ENCODE peak calls at places on chromosomes 4 and X, in five cellular contexts. M is mesenchymal stem cell, T is upper lobe of right lung, B is cardiac muscle cell, Q is A549. G is an unnamed sample.

GRCh38 chrX:153793291-153793690 is 884 bp downstream of the IDH3G start:
- DNase-seq in B (peak; percentile 5), Q (no peak), M (peak; percentile 25), T (no peak), G (peak; percentile 26)

GRCh38 chr4:105544517-105544916 is 7.9 kb upstream of the ARHGEF38 start:
- DNase-seq in M (no peak), T (no peak), Q (no peak), B (no peak), G (no peak)

GRCh38 chr4:7861440-7861881 is 78.2 kb downstream of the AFAP1 start:
- DNase-seq in Q (peak; percentile 77), T (no peak), M (peak; percentile 65), B (peak; percentile 96), G (no peak)

GRCh38 chr4:185921583-185922555 is 109.9 kb upstream of the SORBS2 start:
- DNase-seq in M (peak; percentile 40), T (no peak), Q (no peak), B (peak; percentile 37), G (no peak)

GRCh38 chr4:6177587-6178197 is 22.7 kb downstream of the JAKMIP1 start:
- DNase-seq in Q (peak; percentile 29), T (no peak), B (no peak), M (no peak), G (peak; percentile 30)

GRCh38 chr4:88675543-88675942 is 22.1 kb downstream of the NAP1L5 start:
- DNase-seq in M (no peak), Q (no peak), B (no peak), T (no peak), G (no peak)

GRCh38 chr4:153326513-153326912 is 18.0 kb upstream of the MND1 start:
- DNase-seq in B (peak; percentile 40), Q (no peak), T (no peak), M (no peak), G (no peak)

GRCh38 chrX:105698386-105698785 is 124.0 kb upstream of the NRK start:
- DNase-seq in T (no peak), B (no peak), Q (no peak), M (no peak), G (peak; percentile 6)

GRCh38 chr4:124839786-124840390 is 127.4 kb upstream of the ANKRD50 start:
- DNase-seq in T (no peak), B (peak; percentile 7), Q (peak; percentile 4), M (no peak), G (no peak)

GRCh38 chrX:69277961-69278795 is 112.9 kb upstream of the PJA1 start:
- DNase-seq in Q (no peak), B (no peak), M (no peak), T (no peak), G (peak; percentile 49)

GRCh38 chr4:139665690-139666529 is at the start of gene MGST2:
- DNase-seq in M (peak; percentile 93), T (peak; percentile 86), Q (peak; percentile 66), B (peak; percentile 87), G (peak; percentile 74)

GRCh38 chr4:113957961-113958360 is 21.5 kb downstream of the ARSJ start:
- DNase-seq in B (no peak), Q (no peak), M (peak; percentile 61), T (no peak), G (peak; percentile 71)

GRCh38 chrX:109939498-109939897 is 63.4 kb upstream of the TMEM164 start:
- DNase-seq in T (peak; percentile 63), M (no peak), Q (no peak), B (no peak), G (no peak)

GRCh38 chrX:39491548-39492297 is 606.0 kb downstream of the BCOR start:
- DNase-seq in B (no peak), T (no peak), M (no peak), Q (no peak), G (no peak)

GRCh38 chrX:108349210-108349609 is 89.0 kb downstream of the COL4A6 start:
- DNase-seq in M (no peak), T (no peak), B (no peak), Q (no peak), G (no peak)

GRCh38 chr4:147340547-147341225 is 140.2 kb upstream of the EDNRA start:
- DNase-seq in Q (no peak), B (no peak), M (peak; percentile 62), T (no peak), G (peak; percentile 62)

GRCh38 chr4:173288296-173288695 is 45.9 kb downstream of the HMGB2 start:
- DNase-seq in T (no peak), M (peak; percentile 58), Q (peak; percentile 65), B (peak; percentile 84), G (peak; percentile 62)

GRCh38 chr4:47849466-47849865 is 11.6 kb upstream of the CORIN start:
- DNase-seq in B (no peak), T (no peak), Q (no peak), M (no peak), G (no peak)

GRCh38 chr4:2696423-2696822 is 59.7 kb downstream of the TNIP2 start:
- DNase-seq in T (no peak), M (no peak), B (no peak), Q (no peak), G (no peak)

GRCh38 chrX:153906126-153906917 is 1.8 kb downstream of the AVPR2 start:
- DNase-seq in Q (no peak), M (no peak), B (no peak), T (no peak), G (no peak)

GRCh38 chr4:54091637-54092404 is 8.1 kb upstream of the GSX2 start:
- DNase-seq in B (peak; percentile 77), M (peak; percentile 85), T (peak; percentile 91), Q (peak; percentile 68), G (peak; percentile 70)

GRCh38 chr4:151486166-151486565 is 77.2 kb downstream of the FHIP1A start:
- DNase-seq in M (peak; percentile 20), B (peak; percentile 3), T (no peak), Q (no peak), G (no peak)
- H3K4me3 ChIP-seq in M (no peak overlapping the region), B (no peak overlapping the region), T (no peak overlapping the region), Q (no peak overlapping the region), G (no peak overlapping the region)

DNA sequence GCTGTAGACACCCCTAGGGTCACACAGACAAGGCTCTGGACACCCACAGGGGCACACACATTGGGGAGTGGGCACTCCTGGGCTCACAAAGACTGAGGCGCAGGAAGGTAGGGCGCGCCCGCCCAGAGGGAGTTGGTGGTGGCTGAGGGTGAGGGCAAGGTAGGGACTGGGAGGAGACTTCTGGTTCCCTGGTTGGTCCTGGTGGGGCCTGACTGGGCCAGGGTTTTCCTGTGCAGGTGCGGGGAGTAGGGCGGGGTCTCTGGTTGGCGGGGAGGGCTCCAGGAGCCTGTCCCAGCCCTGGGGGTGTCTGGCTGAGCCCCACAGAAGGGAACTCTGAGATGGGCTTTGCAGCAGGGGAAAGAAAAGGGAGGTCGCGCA is 6.7 kb upstream of the WAS start:
- DNase-seq in M (no peak), B (no peak), Q (no peak), T (no peak), G (no peak)
- H3K27ac ChIP-seq in M (no peak overlapping the region), B (peak overlapping the region; percentile 88), Q (peak overlapping the region; percentile 99), T (peak overlapping the region; percentile 85), G (peak overlapping the region; percentile 49)

DNA sequence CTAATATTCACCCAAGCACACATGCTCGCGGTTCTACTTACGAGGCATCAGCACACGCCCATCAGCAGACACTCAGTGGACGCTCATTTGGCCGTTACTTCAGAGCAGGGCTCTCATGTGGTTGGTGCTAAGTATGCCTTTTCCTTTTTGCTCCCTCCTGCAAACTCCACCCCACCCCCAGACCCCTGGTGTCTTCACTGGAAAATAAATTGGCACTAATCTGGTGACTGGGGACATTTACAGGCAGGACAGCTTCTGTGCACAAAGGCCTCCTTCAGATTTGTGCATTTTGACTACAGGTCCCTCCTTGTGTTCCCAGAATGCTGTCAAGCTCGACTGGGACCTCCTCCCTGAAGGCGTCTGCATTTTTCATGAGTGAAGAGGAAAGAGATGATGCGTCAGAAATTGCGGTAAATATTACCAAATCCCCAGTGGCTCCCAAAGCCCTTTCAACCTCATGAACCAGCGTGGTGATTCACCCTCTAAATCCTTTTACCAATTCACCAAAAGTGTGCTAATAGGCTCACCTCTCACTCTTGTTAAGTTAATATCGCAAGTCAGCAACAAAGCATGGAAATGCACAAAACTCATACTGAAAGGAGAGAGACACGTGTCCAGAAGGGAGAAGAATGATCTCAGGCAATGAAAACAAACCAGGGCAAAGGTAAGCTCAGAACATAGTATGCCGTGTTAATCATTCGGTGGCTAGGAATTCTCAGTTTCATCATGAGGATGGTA is 119.0 kb downstream of the NKX6-1 start:
- DNase-seq in Q (peak; percentile 40), B (peak; percentile 7), T (no peak), M (no peak), G (no peak)
- H3K4me1 ChIP-seq in Q (peaks cover 6% of the 10 kb centered on the region), B (no peaks in the 10 kb centered on the region), T (no peaks in the 10 kb centered on the region), M (no peaks in the 10 kb centered on the region), G (no peaks in the 10 kb centered on the region)

DNA sequence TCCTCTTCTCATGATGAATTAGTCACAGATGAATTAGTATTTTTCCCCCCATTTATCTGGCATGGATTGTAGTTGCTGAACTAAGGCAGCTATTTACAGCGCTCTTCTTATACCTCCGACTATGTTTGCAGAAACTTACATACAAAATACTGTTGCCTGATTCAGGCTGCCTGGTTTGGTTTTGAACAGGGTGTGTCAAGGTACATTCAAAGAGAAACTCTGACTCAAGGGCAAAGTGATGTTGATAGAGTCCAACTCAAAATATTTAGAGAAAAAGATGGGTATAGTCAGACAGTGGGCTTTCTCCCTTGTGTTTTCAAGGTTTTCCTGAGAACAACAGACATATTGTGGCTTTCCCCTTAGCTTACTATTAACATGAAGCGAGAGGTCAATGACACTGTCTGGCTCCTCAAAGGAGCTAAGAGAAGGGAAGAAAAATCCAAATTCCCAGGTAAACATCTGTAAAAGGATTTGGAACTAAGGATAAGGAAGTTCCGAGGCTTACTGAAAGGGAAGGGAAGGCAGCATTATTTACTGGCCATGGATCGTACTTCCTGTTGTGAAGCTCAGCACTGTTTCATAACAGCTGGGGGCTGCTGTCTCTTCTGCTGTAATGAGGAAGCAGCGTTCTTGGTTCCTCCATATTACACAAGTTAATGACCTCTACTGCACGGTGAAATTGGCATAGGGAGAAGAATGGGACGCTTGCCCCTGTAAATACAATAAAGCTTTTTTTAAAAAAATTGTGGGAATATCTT is 30.9 kb downstream of the FAM9C start:
- DNase-seq in M (peak; percentile 52), Q (peak; percentile 40), T (no peak), B (peak; percentile 78), G (peak; percentile 68)
- H3K4me3 ChIP-seq in M (no peak overlapping the region), Q (no peak overlapping the region), T (no peak overlapping the region), B (no peak overlapping the region), G (peak overlapping the region; percentile 18)

DNA sequence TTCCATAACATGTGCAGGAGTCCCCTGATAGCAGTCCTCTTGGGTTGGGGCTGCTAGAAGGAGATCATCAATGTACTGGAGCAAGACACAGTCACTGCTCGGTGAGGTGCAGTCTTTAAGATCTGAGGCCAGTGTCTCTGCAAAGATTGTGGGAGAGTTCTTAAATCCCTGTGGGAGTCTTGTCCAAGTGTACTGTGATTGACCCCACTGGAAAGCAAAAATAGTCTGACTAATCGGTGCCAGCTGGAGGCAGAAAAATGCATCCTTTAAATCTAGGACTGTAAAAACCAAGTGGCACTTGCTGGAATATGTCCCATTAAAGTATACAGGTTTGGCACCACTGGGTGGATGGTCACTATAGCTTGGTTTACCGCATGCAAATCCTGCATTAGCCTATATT is 31.1 kb downstream of the SULT1E1 start:
- DNase-seq in B (peak; percentile 37), Q (no peak), M (no peak), T (no peak), G (no peak)
- H3K27ac ChIP-seq in B (no peak overlapping the region), Q (no peak overlapping the region), M (no peak overlapping the region), T (no peak overlapping the region), G (no peak overlapping the region)

G was measured in SJCRH30.